ENCODE peak calls at places on chromosomes 4 and X, in seven cellular contexts. C is amniotic stem cell, T is breast epithelium, W is sigmoid colon, H is HTR-8/SVneo, X is T-cell, M is NCI-H1048. Z is an unnamed sample.

GRCh38 chr4:16897991-16898827 is at the start of gene LDB2:
- DNase-seq in W (peak), H (no peak), X (no peak), M (no peak), T (peak), C (peak), Z (no peak)

GRCh38 chr4:70902577-70903281 is 560 bp downstream of the MOB1B start:
- DNase-seq in W (no peak), X (no peak), M (no peak), H (peak), C (no peak), T (peak), Z (peak)

GRCh38 chrX:41779058-41779564 is 55.1 kb downstream of the GPR82 start:
- DNase-seq in H (peak), T (no peak), X (no peak), C (peak), M (no peak), W (no peak), Z (no peak)

GRCh38 chr4:178311992-178312391 is 869.8 kb upstream of the AGA start:
- DNase-seq in X (no peak), M (no peak), H (no peak), W (no peak), T (no peak), C (no peak), Z (no peak)

GRCh38 chr4:26015133-26015651 is 101.2 kb downstream of the SMIM20 start:
- DNase-seq in H (peak), M (no peak), C (peak), W (peak), T (peak), X (no peak), Z (no peak)

GRCh38 chrX:12139934-12140611 is 1.8 kb downstream of the FRMPD4 start:
- DNase-seq in H (no peak), W (no peak), T (no peak), X (no peak), C (no peak), M (no peak), Z (no peak)

GRCh38 chr4:163679189-163679588 is 184.7 kb downstream of the TMA16 start:
- DNase-seq in C (no peak), W (no peak), X (no peak), T (no peak), M (no peak), H (peak), Z (no peak)

GRCh38 chr4:24105183-24106039 is 215.6 kb upstream of the PPARGC1A start:
- DNase-seq in C (peak), M (no peak), W (no peak), H (peak), X (no peak), T (no peak), Z (no peak)

GRCh38 chrX:13102636-13103035 is 58.2 kb upstream of the FAM9C start:
- DNase-seq in C (no peak), T (no peak), W (no peak), X (no peak), M (no peak), H (no peak), Z (no peak)

GRCh38 chr4:187417761-187418160 is 577.8 kb upstream of the ZFP42 start:
- DNase-seq in C (no peak), T (no peak), W (no peak), X (no peak), H (no peak), M (no peak), Z (no peak)

GRCh38 chr4:98786866-98787265 is 128.5 kb upstream of the TSPAN5 start:
- DNase-seq in T (no peak), X (no peak), C (no peak), W (no peak), H (peak), M (no peak), Z (no peak)

GRCh38 chr4:155207534-155208257 is 740 bp upstream of the NPY2R start:
- DNase-seq in M (no peak), X (no peak), W (no peak), C (no peak), H (no peak), T (no peak), Z (no peak)